ENCODE peak calls at places on chromosomes 12 and 14, in five cellular contexts. One of them, this sample, is unnamed.

GRCh38 chr14:66508846-66509621 is 1.1 kb downstream of the GPHN start:
- DNase-seq in effector CD4-positive, alpha-beta T cell: peak; percentile 36
- DNase-seq in adrenal gland: peak; percentile 25
- DNase-seq in activated naive CD4-positive, alpha-beta T cell treated with anti-CD3 and anti-CD28 coated beads, Interleukin-2, amount 10 ng/mL, durations not matched to agents 7 days and 5 days: peak; percentile 59
- DNase-seq in T-helper 1 cell: peak; percentile 21
- DNase-seq in this sample: peak; percentile 10

GRCh38 chr12:98686603-98687002 is 41.5 kb downstream of the APAF1 start:
- DNase-seq in effector CD4-positive, alpha-beta T cell: no peak
- DNase-seq in activated naive CD4-positive, alpha-beta T cell treated with anti-CD3 and anti-CD28 coated beads, Interleukin-2, amount 10 ng/mL, durations not matched to agents 7 days and 5 days: no peak
- DNase-seq in T-helper 1 cell: no peak
- DNase-seq in adrenal gland: no peak
- DNase-seq in this sample: no peak

GRCh38 chr14:104681689-104682074 is 7.7 kb upstream of the INF2 start:
- DNase-seq in T-helper 1 cell: no peak
- DNase-seq in adrenal gland: peak; percentile 87
- DNase-seq in activated naive CD4-positive, alpha-beta T cell treated with anti-CD3 and anti-CD28 coated beads, Interleukin-2, amount 10 ng/mL, durations not matched to agents 7 days and 5 days: no peak
- DNase-seq in effector CD4-positive, alpha-beta T cell: no peak
- DNase-seq in this sample: no peak

GRCh38 chr12:73421832-73422231 is 1115.8 kb upstream of the ATXN7L3B start:
- DNase-seq in T-helper 1 cell: no peak
- DNase-seq in adrenal gland: no peak
- DNase-seq in activated naive CD4-positive, alpha-beta T cell treated with anti-CD3 and anti-CD28 coated beads, Interleukin-2, amount 10 ng/mL, durations not matched to agents 7 days and 5 days: no peak
- DNase-seq in effector CD4-positive, alpha-beta T cell: no peak
- DNase-seq in this sample: no peak

GRCh38 chr12:20214286-20214685 is 154.1 kb upstream of the PDE3A start:
- DNase-seq in effector CD4-positive, alpha-beta T cell: no peak
- DNase-seq in adrenal gland: no peak
- DNase-seq in T-helper 1 cell: no peak
- DNase-seq in activated naive CD4-positive, alpha-beta T cell treated with anti-CD3 and anti-CD28 coated beads, Interleukin-2, amount 10 ng/mL, durations not matched to agents 7 days and 5 days: no peak
- DNase-seq in this sample: no peak

GRCh38 chr12:89461649-89462612 is 62.7 kb downstream of the GALNT4 start:
- DNase-seq in effector CD4-positive, alpha-beta T cell: no peak
- DNase-seq in adrenal gland: no peak
- DNase-seq in activated naive CD4-positive, alpha-beta T cell treated with anti-CD3 and anti-CD28 coated beads, Interleukin-2, amount 10 ng/mL, durations not matched to agents 7 days and 5 days: no peak
- DNase-seq in T-helper 1 cell: no peak
- DNase-seq in this sample: no peak

GRCh38 chr14:24139272-24139934 is 2.0 kb downstream of the EMC9 start:
- DNase-seq in T-helper 1 cell: no peak
- DNase-seq in activated naive CD4-positive, alpha-beta T cell treated with anti-CD3 and anti-CD28 coated beads, Interleukin-2, amount 10 ng/mL, durations not matched to agents 7 days and 5 days: peak; percentile 52
- DNase-seq in adrenal gland: no peak
- DNase-seq in effector CD4-positive, alpha-beta T cell: no peak
- DNase-seq in this sample: no peak

GRCh38 chr12:47317182-47317915 is 237.6 kb upstream of the AMIGO2 start:
- DNase-seq in T-helper 1 cell: no peak
- DNase-seq in effector CD4-positive, alpha-beta T cell: no peak
- DNase-seq in activated naive CD4-positive, alpha-beta T cell treated with anti-CD3 and anti-CD28 coated beads, Interleukin-2, amount 10 ng/mL, durations not matched to agents 7 days and 5 days: peak; percentile 32
- DNase-seq in adrenal gland: no peak
- DNase-seq in this sample: no peak

GRCh38 chr12:14326699-14327098 is 38.8 kb upstream of the ATF7IP start:
- DNase-seq in effector CD4-positive, alpha-beta T cell: no peak
- DNase-seq in adrenal gland: no peak
- DNase-seq in T-helper 1 cell: no peak
- DNase-seq in activated naive CD4-positive, alpha-beta T cell treated with anti-CD3 and anti-CD28 coated beads, Interleukin-2, amount 10 ng/mL, durations not matched to agents 7 days and 5 days: no peak
- DNase-seq in this sample: no peak

GRCh38 chr12:125436686-125437085 is 371.5 kb downstream of the AACS start:
- DNase-seq in T-helper 1 cell: no peak
- DNase-seq in activated naive CD4-positive, alpha-beta T cell treated with anti-CD3 and anti-CD28 coated beads, Interleukin-2, amount 10 ng/mL, durations not matched to agents 7 days and 5 days: no peak
- DNase-seq in adrenal gland: no peak
- DNase-seq in effector CD4-positive, alpha-beta T cell: no peak
- DNase-seq in this sample: no peak

GRCh38 chr14:103418508-103418818 is 33.2 kb downstream of the MARK3 start:
- DNase-seq in effector CD4-positive, alpha-beta T cell: no peak
- DNase-seq in adrenal gland: no peak
- DNase-seq in T-helper 1 cell: no peak
- DNase-seq in activated naive CD4-positive, alpha-beta T cell treated with anti-CD3 and anti-CD28 coated beads, Interleukin-2, amount 10 ng/mL, durations not matched to agents 7 days and 5 days: no peak
- DNase-seq in this sample: no peak

GRCh38 chr14:31312934-31313333 is 105.3 kb upstream of the HECTD1 start:
- DNase-seq in T-helper 1 cell: no peak
- DNase-seq in activated naive CD4-positive, alpha-beta T cell treated with anti-CD3 and anti-CD28 coated beads, Interleukin-2, amount 10 ng/mL, durations not matched to agents 7 days and 5 days: no peak
- DNase-seq in effector CD4-positive, alpha-beta T cell: no peak
- DNase-seq in adrenal gland: no peak
- DNase-seq in this sample: no peak

GRCh38 chr14:74085047-74085637 is 386 bp downstream of the LIN52 start:
- DNase-seq in effector CD4-positive, alpha-beta T cell: no peak
- DNase-seq in adrenal gland: no peak
- DNase-seq in activated naive CD4-positive, alpha-beta T cell treated with anti-CD3 and anti-CD28 coated beads, Interleukin-2, amount 10 ng/mL, durations not matched to agents 7 days and 5 days: peak; percentile 24
- DNase-seq in T-helper 1 cell: no peak
- DNase-seq in this sample: no peak

GRCh38 chr12:58847876-58848600 is 72.3 kb downstream of the LRIG3 start:
- DNase-seq in effector CD4-positive, alpha-beta T cell: no peak
- DNase-seq in activated naive CD4-positive, alpha-beta T cell treated with anti-CD3 and anti-CD28 coated beads, Interleukin-2, amount 10 ng/mL, durations not matched to agents 7 days and 5 days: no peak
- DNase-seq in T-helper 1 cell: no peak
- DNase-seq in adrenal gland: no peak
- DNase-seq in this sample: no peak

GRCh38 chr14:103625361-103626095 is 3.5 kb upstream of the KLC1 start:
- DNase-seq in activated naive CD4-positive, alpha-beta T cell treated with anti-CD3 and anti-CD28 coated beads, Interleukin-2, amount 10 ng/mL, durations not matched to agents 7 days and 5 days: peak; percentile 70
- DNase-seq in T-helper 1 cell: peak; percentile 36
- DNase-seq in effector CD4-positive, alpha-beta T cell: peak; percentile 16
- DNase-seq in adrenal gland: no peak
- DNase-seq in this sample: peak; percentile 32

GRCh38 chr14:69320581-69321365 is 60.8 kb downstream of the GALNT16 start:
- DNase-seq in adrenal gland: no peak
- DNase-seq in activated naive CD4-positive, alpha-beta T cell treated with anti-CD3 and anti-CD28 coated beads, Interleukin-2, amount 10 ng/mL, durations not matched to agents 7 days and 5 days: peak; percentile 5
- DNase-seq in T-helper 1 cell: no peak
- DNase-seq in effector CD4-positive, alpha-beta T cell: no peak
- DNase-seq in this sample: no peak